ENCODE peak calls at places on chromosomes 12 and 14, in seven cellular contexts. X is cardiac fibroblast; O is HS-5; A is non-pigmented ciliary epithelial cell; V is renal cortical epithelial cell; N is neural crest cell; K is activated T-helper 1 cell treated with anti-CD3 and anti-CD28 coated beads, Interleukin-12 subunit alpha, Interleukin-12 subunit beta, Interleukin-2, Interleukin-4 antibody, amounts not matched to agents 30 ng/mL and 10 ng/mL and 1 ng/mL, durations not matched to agents 14 hours and 24 hours and 36 hours. P is an unnamed sample.

GRCh38 chr12:113194971-113195391 is 9.5 kb downstream of the RITA1 start:
- DNase-seq in X (peak; percentile 61), O (peak; percentile 49), A (no peak), V (peak; percentile 72), N (no peak), K (no peak), P (no peak)

GRCh38 chr14:101457936-101458535 is 103.3 kb upstream of the DIO3 start:
- DNase-seq in X (no peak), O (no peak), A (no peak), V (no peak), N (no peak), K (no peak), P (no peak)

GRCh38 chr14:90554341-90554740 is 157.5 kb downstream of the CALM1 start:
- DNase-seq in X (no peak), O (no peak), A (no peak), V (no peak), N (no peak), K (no peak), P (peak; percentile 28)

GRCh38 chr14:104240426-104241157 is 102.2 kb downstream of the KIF26A start:
- DNase-seq in X (no peak), O (no peak), A (no peak), V (no peak), N (no peak), K (no peak), P (no peak)

GRCh38 chr14:24368562-24369252 is 723 bp downstream of the NFATC4 start:
- DNase-seq in X (peak; percentile 78), O (no peak), A (no peak), V (no peak), N (peak; percentile 44), K (no peak), P (no peak)

GRCh38 chr14:59330455-59330854 is 134.7 kb downstream of the GPR135 start:
- DNase-seq in X (peak; percentile 15), O (no peak), A (no peak), V (no peak), N (no peak), K (no peak), P (no peak)

GRCh38 chr14:55938249-55938791 is 179.9 kb upstream of the PELI2 start:
- DNase-seq in X (peak; percentile 50), O (peak; percentile 8), A (no peak), V (peak; percentile 91), N (no peak), K (no peak), P (peak; percentile 92)

GRCh38 chr14:68975667-68976066 is 3.4 kb downstream of the ACTN1 start:
- DNase-seq in X (peak; percentile 83), O (no peak), A (no peak), V (peak; percentile 65), N (no peak), K (no peak), P (peak; percentile 91)

GRCh38 chr14:99779751-99780150 is 13.5 kb upstream of the EML1 start:
- DNase-seq in X (no peak), O (no peak), A (peak; percentile 31), V (peak; percentile 61), N (no peak), K (no peak), P (peak; percentile 76)

GRCh38 chr12:22588817-22589216 is 36.2 kb upstream of the ETNK1 start:
- DNase-seq in X (no peak), O (no peak), A (no peak), V (peak; percentile 82), N (no peak), K (no peak), P (peak; percentile 13)

GRCh38 chr14:77026166-77026929 is 2.2 kb downstream of the IRF2BPL start:
- DNase-seq in X (peak; percentile 62), O (no peak), A (no peak), V (no peak), N (no peak), K (no peak), P (no peak)